ENCODE peak calls at places on chromosomes 7 and 10, in nine cellular contexts. X is LoVo, H is OCI-LY7, D is brain microvascular endothelial cell, S is globus pallidus, E is DMS 273 treated with DMSO at 0.1 percent for 48 hours, I is activated T-helper 1 cell treated with Interleukin-2 at 50 U/mL for 16 hours, G is Panc1, O is left kidney. Q is an unnamed sample.

GRCh38 chr10:73113543-73113942 is 3.3 kb downstream of the NUDT13 start:
- DNase-seq in X (no peak), H (no peak), D (no peak), S (no peak), E (no peak), I (no peak), G (no peak), O (no peak), Q (no peak)

GRCh38 chr10:13705526-13706169 is 118.9 kb downstream of the PRPF18 start:
- DNase-seq in X (no peak), H (no peak), D (no peak), S (no peak), E (no peak), I (no peak), G (no peak), O (no peak), Q (peak)

GRCh38 chr7:18667466-18667865 is 171.9 kb downstream of the HDAC9 start:
- DNase-seq in X (peak), H (no peak), D (peak), S (no peak), E (no peak), I (no peak), G (peak), O (peak), Q (no peak)

GRCh38 chr7:131544449-131545425 is 11.7 kb downstream of the PODXL start:
- DNase-seq in X (no peak), H (peak), D (peak), S (peak), E (no peak), I (no peak), G (no peak), O (peak), Q (peak)

GRCh38 chr7:5495581-5496375 is 72.1 kb upstream of the TNRC18 start:
- DNase-seq in X (no peak), H (peak), D (no peak), S (peak), E (peak), I (no peak), G (no peak), O (no peak), Q (peak)

GRCh38 chr10:87804939-87805569 is 13.0 kb downstream of the ATAD1 start:
- DNase-seq in X (no peak), H (no peak), D (no peak), S (no peak), E (no peak), I (no peak), G (no peak), O (no peak), Q (no peak)

GRCh38 chr10:65204999-65205398 is 1683.8 kb downstream of the REEP3 start:
- DNase-seq in X (no peak), H (no peak), D (no peak), S (no peak), E (no peak), I (no peak), G (no peak), O (no peak), Q (no peak)

GRCh38 chr10:89224697-89225443 is 17.8 kb upstream of the CH25H start:
- DNase-seq in X (no peak), H (no peak), D (no peak), S (peak), E (no peak), I (no peak), G (no peak), O (peak), Q (peak)

GRCh38 chr7:28570970-28571288 is 158.6 kb downstream of the CREB5 start:
- DNase-seq in X (no peak), H (no peak), D (peak), S (no peak), E (no peak), I (no peak), G (no peak), O (no peak), Q (no peak)

GRCh38 chr7:1662767-1663166 is 7.3 kb upstream of the ELFN1 start:
- DNase-seq in X (no peak), H (no peak), D (no peak), S (no peak), E (no peak), I (no peak), G (no peak), O (no peak), Q (no peak)

GRCh38 chr10:86234102-86234501 is 132.5 kb downstream of the GRID1 start:
- DNase-seq in X (no peak), H (no peak), D (no peak), S (no peak), E (no peak), I (no peak), G (no peak), O (no peak), Q (no peak)

GRCh38 chr10:5551531-5552375 is 27.0 kb downstream of the CALML3 start:
- DNase-seq in X (no peak), H (no peak), D (peak), S (no peak), E (no peak), I (no peak), G (no peak), O (peak), Q (no peak)

GRCh38 chr10:11242443-11243386 is 225.0 kb downstream of the CELF2 start:
- DNase-seq in X (no peak), H (peak), D (no peak), S (peak), E (peak), I (no peak), G (no peak), O (peak), Q (peak)

GRCh38 chr7:151142686-151143040 is 24.8 kb downstream of the GBX1 start:
- DNase-seq in X (no peak), H (no peak), D (no peak), S (peak), E (peak), I (no peak), G (no peak), O (no peak), Q (peak)

GRCh38 chr7:134502972-134503371 is 24.4 kb upstream of the AKR1B10 start:
- DNase-seq in X (no peak), H (no peak), D (no peak), S (no peak), E (no peak), I (no peak), G (no peak), O (no peak), Q (no peak)

GRCh38 chr10:122112625-122113160 is 123.7 kb downstream of the TACC2 start:
- DNase-seq in X (peak), H (no peak), D (peak), S (peak), E (no peak), I (no peak), G (peak), O (peak), Q (peak)

GRCh38 chr7:114152314-114152938 is 233.6 kb upstream of the PPP1R3A start:
- DNase-seq in X (no peak), H (no peak), D (no peak), S (no peak), E (no peak), I (no peak), G (no peak), O (no peak), Q (no peak)

GRCh38 chr10:101495324-101495925 is 92.6 kb downstream of the POLL start:
- DNase-seq in X (peak), H (peak), D (peak), S (no peak), E (peak), I (no peak), G (peak), O (peak), Q (peak)

GRCh38 chr10:29918623-29919400 is 140.6 kb downstream of the JCAD start:
- DNase-seq in X (no peak), H (no peak), D (no peak), S (no peak), E (no peak), I (no peak), G (no peak), O (no peak), Q (no peak)

GRCh38 chr7:45922810-45923209 is 1.7 kb upstream of the IGFBP3 start:
- DNase-seq in X (no peak), H (peak), D (no peak), S (no peak), E (no peak), I (no peak), G (no peak), O (no peak), Q (no peak)

GRCh38 chr10:77348711-77349110 is 288.9 kb downstream of the KCNMA1 start:
- DNase-seq in X (no peak), H (no peak), D (no peak), S (no peak), E (no peak), I (no peak), G (no peak), O (no peak), Q (no peak)

GRCh38 chr7:96508371-96508770 is 186.5 kb upstream of the SLC25A13 start:
- DNase-seq in X (no peak), H (no peak), D (no peak), S (no peak), E (peak), I (no peak), G (no peak), O (no peak), Q (no peak)

GRCh38 chr7:84629640-84630318 is 435.2 kb upstream of the SEMA3A start:
- DNase-seq in X (no peak), H (no peak), D (no peak), S (no peak), E (no peak), I (no peak), G (no peak), O (no peak), Q (no peak)

GRCh38 chr7:95376632-95377380 is 19.4 kb downstream of the PON3 start:
- DNase-seq in X (no peak), H (no peak), D (peak), S (no peak), E (no peak), I (no peak), G (no peak), O (no peak), Q (no peak)

GRCh38 chr10:72134785-72135765 is 46.7 kb upstream of the SPOCK2 start:
- DNase-seq in X (no peak), H (peak), D (no peak), S (no peak), E (no peak), I (no peak), G (no peak), O (no peak), Q (no peak)

GRCh38 chr7:115068220-115068619 is 146.3 kb downstream of the MDFIC start:
- DNase-seq in X (no peak), H (no peak), D (no peak), S (no peak), E (no peak), I (no peak), G (no peak), O (no peak), Q (no peak)

Q was measured in Ammon's horn.